ENCODE peak calls at places on chromosomes 12 and 14, in eight cellular contexts. I, M, Q, E, X, Y, H and R are unnamed samples.
A peak's percentile ranks its signal among the peaks of the same experiment; 100 is the strongest.

GRCh38 chr14:23327947-23328744 is 6.9 kb downstream of the PABPN1 start:
- DNase-seq in I (peak; percentile 59), M (peak; percentile 80), Q (peak; percentile 91), E (no peak), X (no peak), Y (no peak), H (peak; percentile 84), R (peak; percentile 63)

GRCh38 chr12:112868459-112869041 is 38.2 kb upstream of the OAS1 start:
- DNase-seq in I (no peak), M (no peak), Q (no peak), E (no peak), X (no peak), Y (no peak), H (no peak), R (no peak)

GRCh38 chr14:96037891-96038557 is 1.1 kb upstream of the C14orf132 start:
- DNase-seq in I (no peak), M (no peak), Q (peak; percentile 93), E (no peak), X (no peak), Y (peak; percentile 88), H (peak; percentile 89), R (no peak)

GRCh38 chr14:101019541-101019940 is 116.0 kb upstream of the RTL1 start:
- DNase-seq in I (peak; percentile 10), M (no peak), Q (peak; percentile 15), E (no peak), X (no peak), Y (peak; percentile 17), H (peak; percentile 19), R (peak; percentile 6)

GRCh38 chr14:104085032-104085888 is at the start of gene ASPG:
- DNase-seq in I (peak; percentile 87), M (no peak), Q (no peak), E (peak; percentile 29), X (no peak), Y (peak; percentile 74), H (peak; percentile 65), R (peak; percentile 14)

GRCh38 chr12:47717443-47718193 is 7.7 kb downstream of the ENDOU start:
- DNase-seq in I (peak; percentile 81), M (peak; percentile 85), Q (peak; percentile 95), E (peak; percentile 52), X (no peak), Y (peak; percentile 88), H (peak; percentile 90), R (peak; percentile 50)

GRCh38 chr12:66237505-66238175 is 48.6 kb downstream of the IRAK3 start:
- DNase-seq in I (no peak), M (no peak), Q (no peak), E (no peak), X (no peak), Y (no peak), H (no peak), R (no peak)

GRCh38 chr14:91417134-91417982 is at the start of gene CCDC88C:
- DNase-seq in I (peak; percentile 49), M (no peak), Q (peak; percentile 93), E (no peak), X (peak; percentile 15), Y (peak; percentile 90), H (peak; percentile 74), R (no peak)

GRCh38 chr12:46661161-46661845 is 164.5 kb downstream of the SLC38A4 start:
- DNase-seq in I (no peak), M (peak; percentile 95), Q (no peak), E (no peak), X (no peak), Y (no peak), H (no peak), R (no peak)

GRCh38 chr14:88765130-88765529 is 27.6 kb downstream of the EML5 start:
- DNase-seq in I (no peak), M (peak; percentile 82), Q (no peak), E (no peak), X (no peak), Y (no peak), H (no peak), R (no peak)

GRCh38 chr12:93134893-93135285 is 205.8 kb upstream of the EEA1 start:
- DNase-seq in I (no peak), M (no peak), Q (no peak), E (no peak), X (no peak), Y (no peak), H (no peak), R (no peak)

GRCh38 chr12:23921099-23921846 is 28.2 kb downstream of the SOX5 start:
- DNase-seq in I (no peak), M (peak; percentile 5), Q (no peak), E (no peak), X (no peak), Y (no peak), H (no peak), R (no peak)

DNA sequence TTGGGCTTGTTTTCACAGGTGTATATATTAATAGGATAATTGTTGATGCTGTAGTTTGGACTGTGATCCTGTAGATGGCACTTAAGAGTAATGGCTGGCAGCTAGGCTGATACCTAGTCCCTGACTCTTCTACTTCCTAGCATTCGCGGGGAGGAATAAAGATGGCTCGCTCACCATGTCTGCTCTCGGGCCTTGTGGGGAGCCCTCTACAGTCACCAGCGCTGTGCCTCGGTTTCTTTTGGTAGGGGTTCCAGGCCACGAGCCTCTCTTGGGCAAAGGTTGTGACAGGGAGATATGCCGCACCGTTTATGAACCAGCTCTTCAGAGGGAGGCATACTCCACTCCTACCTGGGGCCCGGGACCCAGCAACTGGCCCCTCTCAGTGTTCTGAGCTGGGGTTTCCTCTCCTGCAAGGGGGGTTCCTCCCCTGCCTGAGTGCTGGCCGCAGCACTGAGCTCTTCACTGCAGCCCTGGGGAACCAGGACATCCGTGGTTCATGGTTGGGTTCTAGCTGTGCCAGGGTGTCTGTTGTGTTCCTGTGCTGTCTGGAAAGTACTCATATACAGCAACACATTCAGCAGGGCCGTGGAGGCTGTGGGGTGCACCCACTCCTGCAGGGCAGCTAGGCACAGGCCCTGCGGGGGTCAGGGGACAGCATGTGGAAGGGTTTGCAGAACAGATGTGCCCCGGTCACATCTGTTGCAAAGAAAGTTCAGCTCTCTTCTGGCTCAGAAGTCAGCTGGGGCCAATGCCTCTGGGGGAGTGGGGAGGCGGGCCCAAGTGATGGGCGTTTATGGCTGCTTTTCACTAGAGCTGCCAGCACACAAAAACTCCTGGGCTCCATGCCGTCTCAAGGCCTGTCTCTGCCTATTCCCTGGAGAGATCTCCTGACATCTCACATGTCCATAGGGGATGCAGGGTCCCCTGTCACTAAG is 147.9 kb downstream of the PPFIA2 start:
- DNase-seq in I (no peak), M (peak; percentile 1), Q (no peak), E (no peak), X (no peak), Y (no peak), H (no peak), R (no peak)
- TF ChIP-seq CTCF in I (no peak), M (peak; percentile 19), Q (no peak), E (no peak), X (no peak), Y (no peak), H (no peak), R (no peak)

GRCh38 chr12:63841611-63842010 is 2.9 kb upstream of the SRGAP1 start:
- DNase-seq in I (no peak), M (peak; percentile 56), Q (no peak), E (no peak), X (no peak), Y (no peak), H (no peak), R (no peak)

GRCh38 chr12:63846249-63846967 is 1.9 kb downstream of the SRGAP1 start:
- DNase-seq in I (no peak), M (no peak), Q (no peak), E (no peak), X (no peak), Y (no peak), H (no peak), R (no peak)

GRCh38 chr12:63843613-63844390 is 698 bp upstream of the SRGAP1 start:
- DNase-seq in I (peak; percentile 96), M (peak; percentile 96), Q (peak; percentile 96), E (peak; percentile 81), X (peak; percentile 23), Y (peak; percentile 94), H (peak; percentile 91), R (peak; percentile 58)

GRCh38 chr12:63845726-63846125 is 1.2 kb downstream of the SRGAP1 start:
- DNase-seq in I (no peak), M (peak; percentile 54), Q (no peak), E (no peak), X (no peak), Y (no peak), H (no peak), R (no peak)

DNA sequence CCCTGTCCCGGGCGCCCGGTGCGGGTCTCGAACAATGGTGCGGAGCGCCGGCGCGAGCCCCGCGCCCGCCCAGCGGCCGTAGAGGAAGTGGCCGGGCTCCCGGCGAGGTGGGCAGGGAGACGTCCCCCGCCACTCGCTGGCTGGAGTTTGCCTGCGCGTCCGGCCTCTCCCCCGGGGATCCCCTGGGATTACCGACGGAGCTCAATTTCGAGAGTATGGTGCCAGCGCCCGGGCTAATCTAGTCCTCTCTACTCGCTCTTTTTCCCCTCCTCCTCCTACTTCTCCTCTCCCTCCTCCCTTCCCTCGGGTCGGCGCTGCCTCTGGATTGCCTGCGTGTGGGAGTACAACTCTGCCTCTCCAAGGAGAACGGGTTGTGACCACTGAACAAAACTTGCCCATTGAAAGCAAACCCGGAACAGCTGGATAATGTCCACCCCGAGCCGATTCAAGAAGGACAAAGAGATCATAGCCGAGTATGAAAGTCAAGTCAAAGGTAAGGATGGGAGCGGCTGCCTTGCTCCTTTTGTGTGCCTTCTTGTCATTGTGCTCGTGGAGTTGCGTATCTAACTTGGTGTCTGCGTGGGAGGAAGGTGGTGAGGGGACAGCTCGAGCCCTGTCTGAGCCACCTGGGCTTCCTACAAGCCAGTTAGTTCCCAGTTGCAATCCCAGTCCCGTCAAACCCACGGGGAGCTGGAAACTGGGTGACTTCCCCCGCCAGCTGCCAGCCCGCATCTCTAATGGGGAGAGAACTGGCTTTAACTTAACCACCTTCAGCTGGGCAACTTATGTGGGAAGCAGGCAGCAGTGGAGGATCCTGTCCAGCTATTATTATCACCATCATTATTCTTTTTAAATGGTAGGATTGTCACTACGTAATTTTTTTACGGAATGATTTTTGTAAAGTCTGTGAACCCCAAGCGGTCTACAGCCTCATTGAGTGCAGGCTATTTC is at the start of gene SRGAP1:
- DNase-seq in I (peak; percentile 85), M (peak; percentile 73), Q (peak; percentile 94), E (no peak), X (no peak), Y (peak; percentile 76), H (peak; percentile 83), R (peak; percentile 27)
- TF ChIP-seq CTCF in I (no peak), M (peak; percentile 15), Q (no peak), E (no peak), X (no peak), Y (no peak), H (no peak), R (no peak)

GRCh38 chr14:35715079-35715478 is 94.0 kb downstream of the RALGAPA1 start:
- DNase-seq in I (no peak), M (no peak), Q (no peak), E (no peak), X (no peak), Y (no peak), H (no peak), R (no peak)
- TF ChIP-seq CTCF in I (no peak), M (no peak), Q (no peak), E (no peak), X (no peak), Y (no peak), H (no peak), R (no peak)

DNA sequence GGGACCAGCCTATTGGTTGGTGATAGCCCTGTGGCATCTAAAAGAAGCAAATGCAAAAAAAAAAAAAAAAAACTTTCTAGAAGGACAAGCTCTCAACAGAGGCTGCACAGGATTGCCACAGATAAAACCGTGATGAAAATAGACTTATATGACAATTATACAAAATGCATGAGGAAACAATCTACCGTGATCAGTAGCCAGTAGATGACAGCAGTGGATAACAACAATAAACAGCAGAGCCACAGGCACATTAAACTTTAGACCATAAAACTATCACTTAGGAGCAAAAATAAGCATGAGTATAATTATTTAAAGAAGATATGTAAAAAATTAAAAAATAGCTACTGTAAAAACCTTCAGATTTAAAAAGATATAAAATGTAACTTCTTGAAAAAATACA is 183.5 kb upstream of the ABCD2 start:
- DNase-seq in I (no peak), M (no peak), Q (no peak), E (no peak), X (no peak), Y (no peak), H (no peak), R (no peak)
- TF ChIP-seq CTCF in I (no peak), M (no peak), Q (no peak), E (no peak), X (no peak), Y (no peak), H (no peak), R (no peak)